ENCODE peak calls at places on chromosomes 13 and 19, in ten cellular contexts. X, R, N, W, Y, Z, B, U, G and M are unnamed samples.

GRCh38 chr13:76473552-76474134 is 412.6 kb downstream of the KCTD12 start:
- DNase-seq in Z (peak), W (peak), Y (peak), R (peak), X (peak), B (peak), U (peak), N (peak), G (peak), M (peak)

GRCh38 chr19:46789371-46789770 is 977 bp upstream of the SLC1A5 start:
- DNase-seq in R (no peak), Y (no peak), G (no peak), Z (no peak), X (no peak), N (no peak), B (no peak), W (no peak), U (no peak), M (no peak)

GRCh38 chr19:14412436-14413071 is 6.6 kb downstream of the DDX39A start:
- DNase-seq in W (no peak), Y (no peak), X (no peak), R (no peak), U (no peak), B (no peak), G (no peak), Z (no peak), N (no peak), M (no peak)

GRCh38 chr13:30097089-30097488 is 210.3 kb downstream of the KATNAL1 start:
- DNase-seq in U (no peak), W (no peak), B (no peak), Y (no peak), R (no peak), G (no peak), Z (no peak), X (no peak), N (no peak), M (no peak)

GRCh38 chr13:95510950-95511349 is 41.6 kb upstream of the CLDN10 start:
- DNase-seq in Z (no peak), R (no peak), U (no peak), Y (no peak), B (no peak), N (no peak), X (no peak), W (no peak), G (no peak), M (no peak)

GRCh38 chr19:1017115-1017905 is 3.6 kb downstream of the TMEM259 start:
- DNase-seq in Z (peak), B (no peak), Y (peak), G (peak), N (peak), X (no peak), R (no peak), W (no peak), U (peak), M (peak)

GRCh38 chr13:114143806-114144605 is 11.6 kb upstream of the RASA3 start:
- DNase-seq in R (peak), Z (peak), Y (no peak), X (no peak), N (no peak), B (peak), G (no peak), W (no peak), U (no peak), M (no peak)

GRCh38 chr19:5828661-5829566 is 10.6 kb downstream of the FUT6 start:
- DNase-seq in Z (peak), U (no peak), B (peak), N (no peak), Y (no peak), G (no peak), X (no peak), R (no peak), W (peak), M (no peak)

GRCh38 chr19:3479819-3480215 is 508 bp downstream of the SMIM24 start:
- DNase-seq in W (no peak), Z (no peak), G (no peak), X (no peak), Y (no peak), R (no peak), N (no peak), U (no peak), B (peak), M (no peak)

GRCh38 chr19:46288896-46289588 is 7.8 kb upstream of the HIF3A start:
- DNase-seq in R (no peak), N (no peak), Y (peak), X (peak), U (peak), B (peak), G (peak), W (peak), Z (no peak), M (no peak)

GRCh38 chr13:113933901-113934300 is 40.0 kb downstream of the C13orf46 start:
- DNase-seq in Y (no peak), Z (peak), G (no peak), X (no peak), W (no peak), B (no peak), U (no peak), N (no peak), R (no peak), M (no peak)

GRCh38 chr19:41000310-41000737 is 9.2 kb downstream of the CYP2B6 start:
- DNase-seq in Y (peak), B (no peak), Z (peak), U (peak), X (peak), R (no peak), N (peak), W (peak), G (peak), M (peak)

GRCh38 chr19:35436477-35437141 is 11.4 kb upstream of the FFAR2 start:
- DNase-seq in B (peak), G (peak), W (peak), R (no peak), X (peak), N (no peak), Y (peak), Z (peak), U (peak), M (peak)

GRCh38 chr13:72886272-72887062 is 104.5 kb downstream of the PIBF1 start:
- DNase-seq in N (no peak), Z (no peak), R (no peak), B (no peak), U (peak), X (peak), W (peak), G (no peak), Y (no peak), M (no peak)

GRCh38 chr13:74129500-74130144 is 4.6 kb downstream of the KLF12 start:
- DNase-seq in X (peak), Y (no peak), G (peak), U (peak), Z (peak), R (no peak), W (no peak), B (no peak), N (no peak), M (no peak)

GRCh38 chr13:24668955-24669354 is 11.3 kb upstream of the ATP12A start:
- DNase-seq in B (no peak), G (peak), U (peak), R (no peak), Z (peak), N (no peak), Y (peak), W (no peak), X (no peak), M (peak)

GRCh38 chr13:66532146-66532545 is 698.0 kb downstream of the PCDH9 start:
- DNase-seq in G (peak), Z (no peak), W (peak), Y (no peak), B (no peak), R (no peak), N (no peak), X (peak), U (peak), M (no peak)

GRCh38 chr13:32504263-32504662 is 34.3 kb downstream of the N4BP2L2 start:
- DNase-seq in R (no peak), W (no peak), X (no peak), U (no peak), N (no peak), B (no peak), G (no peak), Z (no peak), Y (no peak), M (no peak)

GRCh38 chr13:74062933-74063332 is 71.3 kb downstream of the KLF12 start:
- DNase-seq in W (peak), R (no peak), Y (no peak), N (peak), B (no peak), X (peak), U (no peak), G (no peak), Z (peak), M (no peak)

GRCh38 chr19:45477713-45478453 is 10.1 kb downstream of the FOSB start:
- DNase-seq in W (no peak), R (no peak), G (peak), Z (no peak), B (no peak), N (no peak), U (no peak), Y (peak), X (no peak), M (peak)

GRCh38 chr19:36719687-36720556 is 32.5 kb downstream of the ZNF567 start:
- DNase-seq in U (no peak), W (peak), Y (no peak), N (no peak), X (peak), B (no peak), Z (no peak), G (no peak), R (no peak), M (no peak)

GRCh38 chr13:30140973-30141372 is 166.4 kb downstream of the KATNAL1 start:
- DNase-seq in R (no peak), N (no peak), U (no peak), Y (no peak), G (no peak), W (no peak), Z (no peak), X (no peak), B (no peak), M (no peak)

GRCh38 chr19:46060012-46060411 is 19.2 kb upstream of the IGFL4 start:
- DNase-seq in R (no peak), W (no peak), Y (no peak), N (no peak), B (no peak), Z (no peak), G (no peak), X (no peak), U (no peak), M (no peak)

GRCh38 chr19:14542721-14543328 is 13.4 kb downstream of the TECR start:
- DNase-seq in Z (no peak), X (no peak), B (no peak), N (no peak), G (no peak), W (peak), U (peak), R (no peak), Y (peak), M (no peak)

GRCh38 chr13:98791611-98792010 is 39.1 kb upstream of the SLC15A1 start:
- DNase-seq in G (no peak), Y (no peak), Z (no peak), U (no peak), N (no peak), X (no peak), R (no peak), B (no peak), W (no peak), M (no peak)

GRCh38 chr13:87656311-87656710 is 14.9 kb upstream of the SLITRK5 start:
- DNase-seq in R (no peak), X (no peak), Z (no peak), Y (peak), G (peak), U (peak), N (no peak), B (no peak), W (no peak), M (no peak)

GRCh38 chr13:50275392-50276063 is 260.3 kb downstream of the KCNRG start:
- DNase-seq in Z (no peak), N (no peak), U (peak), R (no peak), B (no peak), X (peak), W (no peak), G (no peak), Y (peak), M (no peak)

GRCh38 chr19:51367565-51368365 is 1.0 kb downstream of the CLDND2 start:
- DNase-seq in U (peak), W (peak), Z (peak), G (peak), B (peak), N (peak), Y (peak), R (peak), X (peak), M (peak)

GRCh38 chr19:13834308-13834790 is 39.1 kb downstream of the ZSWIM4 start:
- DNase-seq in Y (peak), B (no peak), W (no peak), X (peak), R (no peak), Z (no peak), G (peak), N (no peak), U (peak), M (no peak)

GRCh38 chr13:67100723-67101122 is 129.4 kb downstream of the PCDH9 start:
- DNase-seq in U (peak), W (peak), X (peak), N (no peak), B (no peak), G (no peak), R (no peak), Y (no peak), Z (no peak), M (no peak)

GRCh38 chr13:29887030-29887557 is 36.7 kb upstream of the UBL3 start:
- DNase-seq in Y (no peak), G (no peak), X (no peak), W (no peak), R (no peak), N (no peak), B (no peak), U (no peak), Z (no peak), M (no peak)

GRCh38 chr19:4878491-4878968 is 11.1 kb upstream of the PLIN3 start:
- DNase-seq in W (no peak), B (no peak), N (no peak), R (no peak), U (no peak), Y (no peak), G (no peak), Z (no peak), X (no peak), M (no peak)

GRCh38 chr19:610801-611505 is 21.3 kb downstream of the HCN2 start:
- DNase-seq in U (peak), X (peak), B (peak), Y (no peak), Z (peak), G (no peak), R (no peak), N (no peak), W (peak), M (no peak)

GRCh38 chr19:51372649-51373504 is at the start of gene NKG7:
- DNase-seq in B (no peak), G (no peak), X (no peak), Y (no peak), U (no peak), W (no peak), Z (no peak), R (no peak), N (no peak), M (no peak)

GRCh38 chr19:38070573-38070972 is 153.4 kb downstream of the DPF1 start:
- DNase-seq in R (no peak), X (peak), G (peak), Y (peak), N (no peak), Z (no peak), B (no peak), W (peak), U (peak), M (peak)

DNA sequence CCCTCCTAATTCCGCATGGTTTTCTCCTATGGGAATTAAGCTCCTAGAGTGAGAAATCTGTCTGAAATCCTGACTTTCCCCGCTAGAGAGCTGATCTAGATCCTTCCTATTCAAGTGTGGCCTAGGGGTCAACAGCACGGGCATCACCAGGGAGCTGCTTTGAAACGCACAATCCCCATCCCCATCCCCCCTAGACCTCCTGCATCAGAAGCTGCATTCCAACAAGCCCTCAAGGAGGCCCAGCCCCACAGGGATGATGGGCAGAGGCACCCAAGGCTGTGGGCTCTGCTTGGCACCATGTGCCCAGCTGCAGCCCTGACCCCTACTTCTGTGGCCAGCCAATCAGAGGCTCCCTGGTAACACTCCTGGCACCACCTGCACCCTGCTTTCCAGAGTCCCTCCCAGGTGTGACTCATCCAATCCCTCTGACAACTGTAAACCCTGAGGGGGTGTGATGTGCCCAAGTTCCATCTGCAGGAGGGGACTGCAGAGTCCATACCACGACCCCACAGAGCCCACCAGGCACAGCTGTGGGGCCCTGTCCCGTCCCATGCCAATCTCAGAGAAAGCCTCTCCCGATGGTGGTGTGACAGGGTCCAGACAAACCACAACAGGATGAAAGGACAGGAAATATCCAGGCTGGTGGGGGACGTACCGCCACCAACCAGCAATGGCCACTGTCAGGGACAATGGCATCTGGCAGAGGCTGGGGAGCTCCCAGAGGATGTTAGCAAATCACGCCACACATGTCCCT is 19.8 kb upstream of the SLC35E1 start:
- DNase-seq in B (no peak), Y (peak), X (no peak), G (peak), U (peak), N (no peak), R (no peak), W (no peak), Z (no peak), M (no peak)
- TF ChIP-seq CTCF in B (no peak), Y (no peak), X (no peak), G (no peak), U (no peak), N (no peak), R (no peak), W (no peak), Z (no peak), M (no peak)

GRCh38 chr19:17725422-17726078 is 6.3 kb downstream of the MAP1S start:
- DNase-seq in R (no peak), X (no peak), G (no peak), U (no peak), B (peak), W (no peak), N (no peak), Z (no peak), Y (no peak), M (no peak)
- TF ChIP-seq CTCF in R (peak), X (peak), G (peak), U (peak), B (peak), W (peak), N (peak), Z (no peak), Y (peak), M (peak)

DNA sequence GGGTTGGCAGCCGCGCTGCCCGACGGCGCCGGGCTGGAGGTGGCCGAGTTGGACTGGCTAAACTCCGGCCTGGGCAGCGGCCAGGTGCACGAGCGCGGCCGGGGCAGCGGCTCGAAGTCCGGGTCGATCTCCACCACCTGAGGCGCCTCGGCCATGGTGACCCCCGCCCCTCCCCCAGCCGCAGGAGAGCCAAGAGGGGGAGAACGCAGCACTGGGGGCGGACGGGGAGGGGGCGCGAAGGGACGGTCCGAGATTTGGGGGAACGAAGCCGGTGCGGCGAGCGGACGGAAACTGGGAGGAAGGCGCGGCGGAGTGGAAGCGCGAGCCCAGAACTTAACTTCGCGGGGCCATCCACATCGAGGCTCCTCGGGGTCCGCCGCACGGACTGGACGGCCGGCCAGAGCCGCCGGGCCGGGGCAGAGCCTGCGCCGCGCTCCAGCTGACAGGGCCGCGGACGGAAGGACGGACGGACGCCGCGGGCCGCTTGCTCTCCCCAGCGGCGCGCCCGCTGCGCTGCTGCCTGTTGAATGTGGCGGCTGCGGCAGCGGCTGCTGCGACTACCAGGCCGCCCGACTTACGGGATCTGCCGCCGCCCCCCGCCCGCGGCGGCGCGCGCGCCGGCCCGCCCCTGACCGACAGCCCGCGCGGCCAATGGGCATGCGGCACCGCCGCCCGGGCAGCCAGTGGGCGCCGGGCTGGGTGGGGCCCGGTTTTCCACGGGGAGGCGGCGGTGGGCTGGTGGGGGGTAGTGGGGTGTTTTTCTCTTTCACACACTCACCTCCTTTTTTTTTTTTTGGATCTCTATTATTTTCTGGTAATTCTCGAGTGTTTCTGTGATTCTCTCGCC is at the start of gene FOXO1:
- DNase-seq in Z (peak), X (peak), Y (peak), R (peak), B (peak), W (peak), U (peak), G (peak), N (peak), M (peak)
- TF ChIP-seq CTCF in Z (no peak), X (no peak), Y (no peak), R (no peak), B (no peak), W (no peak), U (no peak), G (no peak), N (no peak), M (no peak)

GRCh38 chr13:28679628-28680027 is 20.7 kb downstream of the POMP start:
- DNase-seq in Y (peak), N (no peak), U (peak), Z (no peak), R (no peak), X (peak), G (peak), W (peak), B (no peak), M (no peak)
- TF ChIP-seq CTCF in Y (no peak), N (peak), U (peak), Z (peak), R (peak), X (peak), G (peak), W (peak), B (peak), M (no peak)

DNA sequence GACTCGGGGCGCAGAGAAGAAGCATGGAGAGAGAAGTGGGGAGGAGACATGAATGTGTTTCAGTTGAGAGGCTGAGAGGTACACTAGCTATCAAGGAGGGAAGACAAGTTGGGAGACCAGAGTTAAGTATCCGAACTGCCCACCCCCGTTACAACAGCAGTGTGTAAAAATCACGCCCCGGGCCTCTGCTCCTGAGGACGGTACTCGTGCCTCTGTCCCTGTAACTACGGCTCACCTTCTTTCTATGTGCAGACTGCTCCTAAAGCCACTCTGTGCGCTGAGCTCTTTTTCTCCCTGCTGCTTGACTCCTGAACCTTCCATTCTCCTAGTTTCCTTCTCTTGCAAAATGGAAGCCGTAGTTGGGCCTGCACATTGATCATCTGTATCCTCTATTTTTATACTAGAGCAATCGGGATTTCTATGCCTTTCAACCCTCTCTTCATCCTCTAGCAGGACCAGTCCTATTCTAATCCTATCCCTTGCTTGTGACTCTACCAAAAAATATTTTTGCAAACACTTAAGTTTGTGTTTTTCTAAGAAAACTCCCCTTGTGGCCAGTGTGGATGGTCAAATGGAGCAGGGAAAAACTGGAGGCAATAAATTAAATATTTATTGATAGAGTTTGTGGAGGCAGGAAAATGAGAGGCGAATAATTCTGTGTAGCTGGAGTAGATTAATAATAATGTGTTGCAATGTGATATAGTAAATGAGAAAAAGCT is 569 bp downstream of the POLR1D start:
- DNase-seq in Z (peak), X (peak), R (no peak), G (peak), Y (no peak), U (no peak), N (no peak), B (no peak), W (peak), M (no peak)
- TF ChIP-seq CTCF in Z (peak), X (peak), R (no peak), G (peak), Y (no peak), U (no peak), N (no peak), B (peak), W (peak), M (no peak)